ENCODE peak calls at places on chromosomes 2 and 18, in four cellular contexts. A is erythroblast, L is EH, U is fibroblast of lung. E is an unnamed sample.

GRCh38 chr18:34595673-34596072 is 114.4 kb upstream of the DTNA start:
- DNase-seq in U (peak; percentile 61), A (peak; percentile 13), L (peak; percentile 17), E (peak; percentile 5)

GRCh38 chr18:13281406-13281805 is 62.8 kb downstream of the LDLRAD4 start:
- DNase-seq in U (no peak), A (no peak), L (no peak), E (no peak)

GRCh38 chr2:7024261-7024660 is 107.0 kb downstream of the RNF144A start:
- DNase-seq in L (no peak), A (no peak), U (no peak), E (no peak)

GRCh38 chr18:59696311-59697235 is 650 bp downstream of the CCBE1 start:
- DNase-seq in U (peak; percentile 65), A (no peak), L (peak; percentile 65), E (no peak)

GRCh38 chr18:58576641-58577251 is 52.1 kb downstream of the ALPK2 start:
- DNase-seq in A (no peak), L (peak; percentile 68), U (peak; percentile 42), E (no peak)

GRCh38 chr2:42361728-42362298 is 796 bp upstream of the COX7A2L start:
- DNase-seq in A (peak; percentile 28), U (no peak), L (no peak), E (no peak)

GRCh38 chr2:5453648-5454390 is 238.4 kb upstream of the SOX11 start:
- DNase-seq in L (no peak), A (no peak), U (peak; percentile 62), E (peak; percentile 76)

GRCh38 chr2:10041711-10042110 is 1.6 kb upstream of the KLF11 start:
- DNase-seq in L (no peak), A (no peak), U (no peak), E (no peak)

GRCh38 chr2:151344906-151345305 is 12.5 kb upstream of the TNFAIP6 start:
- DNase-seq in L (no peak), A (no peak), U (no peak), E (no peak)

GRCh38 chr18:22349317-22349898 is 68.3 kb downstream of the CTAGE1 start:
- DNase-seq in U (peak; percentile 62), A (no peak), L (no peak), E (no peak)

GRCh38 chr2:226802573-226802972 is 3.0 kb upstream of the IRS1 start:
- DNase-seq in L (peak; percentile 80), A (peak; percentile 91), U (peak; percentile 97), E (peak; percentile 40)

GRCh38 chr18:37322497-37323035 is 243.0 kb downstream of the CELF4 start:
- DNase-seq in A (peak; percentile 54), U (peak; percentile 31), L (peak; percentile 44), E (peak; percentile 14)

GRCh38 chr2:121104721-121105141 is 180.3 kb downstream of the TFCP2L1 start:
- DNase-seq in A (no peak), L (peak; percentile 54), U (no peak), E (peak; percentile 51)

GRCh38 chr2:237868631-237869356 is 9.4 kb downstream of the RAMP1 start:
- DNase-seq in U (peak; percentile 71), A (no peak), L (peak; percentile 68), E (no peak)

GRCh38 chr18:10131036-10131774 is 217.4 kb downstream of the VAPA start:
- DNase-seq in U (no peak), A (no peak), L (no peak), E (no peak)

GRCh38 chr18:79250236-79250993 is 145.3 kb upstream of the NFATC1 start:
- DNase-seq in U (no peak), A (no peak), L (no peak), E (no peak)

GRCh38 chr18:51196116-51196810 is 1.2 kb downstream of the MEX3C start:
- DNase-seq in U (peak; percentile 39), A (peak; percentile 85), L (peak; percentile 30), E (peak; percentile 30)

GRCh38 chr2:99340669-99341236 is 3.6 kb downstream of the EIF5B start:
- DNase-seq in U (no peak), L (peak; percentile 2), A (peak; percentile 30), E (no peak)

GRCh38 chr18:9106800-9107574 is 4.5 kb downstream of the NDUFV2 start:
- DNase-seq in A (no peak), U (no peak), L (no peak), E (no peak)

GRCh38 chr2:47309952-47310800 is 92.8 kb upstream of the MSH2 start:
- DNase-seq in L (no peak), U (peak; percentile 62), A (peak; percentile 54), E (no peak)

GRCh38 chr2:234091432-234091879 is 41.0 kb downstream of the SPP2 start:
- DNase-seq in L (no peak), U (peak; percentile 9), A (no peak), E (no peak)

GRCh38 chr18:48540329-48541025 is 1.6 kb downstream of the CTIF start:
- DNase-seq in A (peak; percentile 78), L (peak; percentile 78), U (peak; percentile 47), E (peak; percentile 66)

GRCh38 chr2:47174731-47175361 is 19.7 kb upstream of the STPG4 start:
- DNase-seq in L (peak; percentile 63), U (peak; percentile 46), A (peak; percentile 83), E (peak; percentile 57)

GRCh38 chr2:55425449-55425848 is 5.8 kb upstream of the CCDC88A start:
- DNase-seq in L (peak; percentile 92), U (peak; percentile 96), A (no peak), E (no peak)

GRCh38 chr2:24659862-24660261 is 133.3 kb downstream of the PTRHD1 start:
- DNase-seq in A (no peak), U (no peak), L (no peak), E (no peak)

GRCh38 chr2:239654266-239654665 is 253.4 kb upstream of the HDAC4 start:
- DNase-seq in U (no peak), A (no peak), L (no peak), E (no peak)

GRCh38 chr2:33426666-33427231 is 49.7 kb upstream of the RASGRP3 start:
- DNase-seq in A (no peak), U (peak; percentile 69), L (peak; percentile 75), E (peak; percentile 49)

GRCh38 chr2:53969285-53970094 is 1.3 kb downstream of the PSME4 start:
- DNase-seq in A (peak; percentile 88), U (peak; percentile 69), L (peak; percentile 82), E (peak; percentile 40)

GRCh38 chr2:232340171-232340935 is 38.2 kb upstream of the ALPP start:
- DNase-seq in L (no peak), A (no peak), U (no peak), E (no peak)

GRCh38 chr2:229780856-229781773 is 66.8 kb upstream of the DNER start:
- DNase-seq in U (peak; percentile 70), L (peak; percentile 65), A (peak; percentile 59), E (peak; percentile 77)

GRCh38 chr2:76461431-76461830 is 750.7 kb upstream of the GCFC2 start:
- DNase-seq in L (no peak), U (no peak), A (no peak), E (no peak)

GRCh38 chr2:72134997-72135800 is 12.5 kb downstream of the CYP26B1 start:
- DNase-seq in A (no peak), L (no peak), U (no peak), E (no peak)

GRCh38 chr2:118989481-118989880 is 47.5 kb downstream of the MARCO start:
- DNase-seq in U (no peak), L (no peak), A (no peak), E (no peak)

GRCh38 chr2:240919786-240920782 is 13.9 kb downstream of the CROCC2 start:
- DNase-seq in A (no peak), U (no peak), L (no peak), E (peak; percentile 5)

GRCh38 chr2:10303634-10304378 is 1.1 kb downstream of the HPCAL1 start:
- DNase-seq in U (peak; percentile 77), L (peak; percentile 63), A (peak; percentile 40), E (peak; percentile 52)

GRCh38 chr2:128395640-128396499 is 77.2 kb upstream of the HS6ST1 start:
- DNase-seq in L (peak; percentile 55), A (no peak), U (no peak), E (no peak)